ENCODE peak calls at places on chromosomes 7 and 10, in five cellular contexts. A is SJSA1, Z is fibroblast of lung, O is heart left ventricle, K is astrocyte of the spinal cord. X is an unnamed sample.

GRCh38 chr7:68313806-68314205 is 1284.5 kb upstream of the AUTS2 start:
- DNase-seq in O (no peak), K (no peak), Z (no peak), A (no peak), X (no peak)

GRCh38 chr7:116503835-116504234 is 4.3 kb downstream of the CAV2 start:
- DNase-seq in O (no peak), A (no peak), K (no peak), Z (no peak), X (no peak)

GRCh38 chr10:3484306-3485187 is 300.5 kb downstream of the KLF6 start:
- DNase-seq in A (peak; percentile 79), Z (peak; percentile 33), K (peak; percentile 55), O (no peak), X (no peak)

GRCh38 chr10:239109-239508 is 103.9 kb downstream of the ZMYND11 start:
- DNase-seq in Z (peak; percentile 86), K (peak; percentile 84), A (no peak), O (no peak), X (no peak)

GRCh38 chr10:74234569-74234968 is 83.5 kb downstream of the ADK start:
- DNase-seq in A (no peak), O (no peak), Z (no peak), K (peak; percentile 44), X (peak; percentile 30)

GRCh38 chr7:77698042-77698625 is 1.9 kb downstream of the RSBN1L start:
- DNase-seq in O (no peak), A (no peak), K (no peak), Z (no peak), X (peak; percentile 53)

GRCh38 chr10:103930449-103930848 is 12.5 kb upstream of the STN1 start:
- DNase-seq in O (no peak), A (no peak), Z (no peak), K (no peak), X (no peak)

GRCh38 chr7:114977277-114977676 is 55.4 kb downstream of the MDFIC start:
- DNase-seq in K (no peak), A (no peak), O (no peak), Z (no peak), X (no peak)

GRCh38 chr7:151632750-151633515 is 113.2 kb upstream of the RHEB start:
- DNase-seq in O (peak; percentile 71), K (peak; percentile 52), A (no peak), Z (peak; percentile 55), X (peak; percentile 94)

GRCh38 chr7:6026011-6026819 is 5.0 kb upstream of the ANKRD61 start:
- DNase-seq in K (peak; percentile 29), A (peak; percentile 63), Z (peak; percentile 4), O (peak; percentile 84), X (peak; percentile 31)

GRCh38 chr10:3054183-3054815 is 13.0 kb upstream of the PFKP start:
- DNase-seq in O (no peak), K (no peak), A (no peak), Z (no peak), X (no peak)

X was measured in AML-193.